ENCODE peak calls at places on chromosome 15, in eight cellular contexts. One of them, this sample, is unnamed.

GRCh38 chr15:63288778-63289378 is 11.5 kb downstream of the APH1B start:
- DNase-seq in neural progenitor cell: peak
- DNase-seq in SJCRH30: no peak
- DNase-seq in left colon: no peak
- DNase-seq in HuH-7: peak
- DNase-seq in PC-9: no peak
- DNase-seq in HTR-8/SVneo: peak
- DNase-seq in activated T-cell treated with anti-CD3 and anti-CD28 coated beads, Interleukin-2, amount 50 U/mL, for 1 hour: no peak
- DNase-seq in this sample: peak

GRCh38 chr15:41115088-41115651 is 910 bp downstream of the INO80 start:
- DNase-seq in activated T-cell treated with anti-CD3 and anti-CD28 coated beads, Interleukin-2, amount 50 U/mL, for 1 hour: no peak
- DNase-seq in neural progenitor cell: peak
- DNase-seq in SJCRH30: peak
- DNase-seq in HTR-8/SVneo: peak
- DNase-seq in PC-9: no peak
- DNase-seq in left colon: no peak
- DNase-seq in HuH-7: no peak
- DNase-seq in this sample: peak

GRCh38 chr15:68192117-68192516 is 13.0 kb downstream of the CALML4 start:
- DNase-seq in neural progenitor cell: no peak
- DNase-seq in SJCRH30: no peak
- DNase-seq in left colon: no peak
- DNase-seq in HuH-7: no peak
- DNase-seq in PC-9: no peak
- DNase-seq in HTR-8/SVneo: no peak
- DNase-seq in activated T-cell treated with anti-CD3 and anti-CD28 coated beads, Interleukin-2, amount 50 U/mL, for 1 hour: no peak
- DNase-seq in this sample: no peak

GRCh38 chr15:99731336-99732267 is 1.6 kb downstream of the LYSMD4 start:
- DNase-seq in HuH-7: no peak
- DNase-seq in SJCRH30: no peak
- DNase-seq in activated T-cell treated with anti-CD3 and anti-CD28 coated beads, Interleukin-2, amount 50 U/mL, for 1 hour: no peak
- DNase-seq in left colon: no peak
- DNase-seq in neural progenitor cell: peak
- DNase-seq in HTR-8/SVneo: no peak
- DNase-seq in PC-9: no peak
- DNase-seq in this sample: no peak

GRCh38 chr15:34717729-34718128 is 37.1 kb downstream of the GJD2 start:
- DNase-seq in activated T-cell treated with anti-CD3 and anti-CD28 coated beads, Interleukin-2, amount 50 U/mL, for 1 hour: no peak
- DNase-seq in SJCRH30: no peak
- DNase-seq in PC-9: no peak
- DNase-seq in neural progenitor cell: no peak
- DNase-seq in HuH-7: no peak
- DNase-seq in HTR-8/SVneo: no peak
- DNase-seq in left colon: no peak
- DNase-seq in this sample: no peak

GRCh38 chr15:67850995-67851535 is 11.2 kb upstream of the RNU6-1 start:
- DNase-seq in activated T-cell treated with anti-CD3 and anti-CD28 coated beads, Interleukin-2, amount 50 U/mL, for 1 hour: no peak
- DNase-seq in HuH-7: no peak
- DNase-seq in neural progenitor cell: no peak
- DNase-seq in HTR-8/SVneo: no peak
- DNase-seq in left colon: no peak
- DNase-seq in PC-9: peak
- DNase-seq in SJCRH30: no peak
- DNase-seq in this sample: peak

GRCh38 chr15:61275901-61276300 is 46.8 kb upstream of the RORA start:
- DNase-seq in HuH-7: no peak
- DNase-seq in HTR-8/SVneo: no peak
- DNase-seq in activated T-cell treated with anti-CD3 and anti-CD28 coated beads, Interleukin-2, amount 50 U/mL, for 1 hour: no peak
- DNase-seq in left colon: no peak
- DNase-seq in PC-9: no peak
- DNase-seq in neural progenitor cell: no peak
- DNase-seq in SJCRH30: peak
- DNase-seq in this sample: no peak

GRCh38 chr15:65451989-65452388 is 29.2 kb upstream of the IGDCC4 start:
- DNase-seq in activated T-cell treated with anti-CD3 and anti-CD28 coated beads, Interleukin-2, amount 50 U/mL, for 1 hour: no peak
- DNase-seq in PC-9: no peak
- DNase-seq in SJCRH30: no peak
- DNase-seq in left colon: no peak
- DNase-seq in HTR-8/SVneo: no peak
- DNase-seq in HuH-7: no peak
- DNase-seq in neural progenitor cell: no peak
- DNase-seq in this sample: no peak

GRCh38 chr15:71790081-71790480 is 20.3 kb upstream of the NR2E3 start:
- DNase-seq in activated T-cell treated with anti-CD3 and anti-CD28 coated beads, Interleukin-2, amount 50 U/mL, for 1 hour: no peak
- DNase-seq in left colon: no peak
- DNase-seq in neural progenitor cell: no peak
- DNase-seq in HTR-8/SVneo: peak
- DNase-seq in PC-9: peak
- DNase-seq in HuH-7: no peak
- DNase-seq in SJCRH30: no peak
- DNase-seq in this sample: no peak

GRCh38 chr15:60518511-60518910 is 39.6 kb upstream of the ICE2 start:
- DNase-seq in PC-9: no peak
- DNase-seq in HuH-7: no peak
- DNase-seq in SJCRH30: no peak
- DNase-seq in left colon: no peak
- DNase-seq in HTR-8/SVneo: no peak
- DNase-seq in activated T-cell treated with anti-CD3 and anti-CD28 coated beads, Interleukin-2, amount 50 U/mL, for 1 hour: no peak
- DNase-seq in neural progenitor cell: no peak
- DNase-seq in this sample: no peak

GRCh38 chr15:83064859-83065258 is 2.2 kb downstream of the BTBD1 start:
- DNase-seq in HTR-8/SVneo: no peak
- DNase-seq in HuH-7: no peak
- DNase-seq in left colon: no peak
- DNase-seq in neural progenitor cell: no peak
- DNase-seq in PC-9: no peak
- DNase-seq in activated T-cell treated with anti-CD3 and anti-CD28 coated beads, Interleukin-2, amount 50 U/mL, for 1 hour: no peak
- DNase-seq in SJCRH30: no peak
- DNase-seq in this sample: peak

GRCh38 chr15:41417812-41418211 is 917 bp downstream of the RTF1 start:
- DNase-seq in neural progenitor cell: peak
- DNase-seq in SJCRH30: no peak
- DNase-seq in HTR-8/SVneo: no peak
- DNase-seq in HuH-7: no peak
- DNase-seq in left colon: no peak
- DNase-seq in PC-9: no peak
- DNase-seq in activated T-cell treated with anti-CD3 and anti-CD28 coated beads, Interleukin-2, amount 50 U/mL, for 1 hour: no peak
- DNase-seq in this sample: peak

GRCh38 chr15:93929375-93930094 is 301.8 kb upstream of the MCTP2 start:
- DNase-seq in SJCRH30: peak
- DNase-seq in activated T-cell treated with anti-CD3 and anti-CD28 coated beads, Interleukin-2, amount 50 U/mL, for 1 hour: no peak
- DNase-seq in HTR-8/SVneo: no peak
- DNase-seq in neural progenitor cell: peak
- DNase-seq in HuH-7: no peak
- DNase-seq in PC-9: no peak
- DNase-seq in left colon: peak
- DNase-seq in this sample: peak

GRCh38 chr15:32844118-32844711 is 126.4 kb downstream of the GREM1 start:
- DNase-seq in left colon: no peak
- DNase-seq in HuH-7: peak
- DNase-seq in activated T-cell treated with anti-CD3 and anti-CD28 coated beads, Interleukin-2, amount 50 U/mL, for 1 hour: no peak
- DNase-seq in HTR-8/SVneo: no peak
- DNase-seq in SJCRH30: no peak
- DNase-seq in PC-9: no peak
- DNase-seq in neural progenitor cell: peak
- DNase-seq in this sample: peak

GRCh38 chr15:56244811-56245576 is 1.3 kb upstream of the RFX7 start:
- DNase-seq in neural progenitor cell: peak
- DNase-seq in HTR-8/SVneo: no peak
- DNase-seq in PC-9: no peak
- DNase-seq in left colon: peak
- DNase-seq in SJCRH30: peak
- DNase-seq in HuH-7: peak
- DNase-seq in activated T-cell treated with anti-CD3 and anti-CD28 coated beads, Interleukin-2, amount 50 U/mL, for 1 hour: peak
- DNase-seq in this sample: no peak

GRCh38 chr15:82805994-82806406 is at the start of gene FSD2:
- DNase-seq in neural progenitor cell: no peak
- DNase-seq in SJCRH30: peak
- DNase-seq in activated T-cell treated with anti-CD3 and anti-CD28 coated beads, Interleukin-2, amount 50 U/mL, for 1 hour: no peak
- DNase-seq in HTR-8/SVneo: no peak
- DNase-seq in left colon: no peak
- DNase-seq in PC-9: no peak
- DNase-seq in HuH-7: no peak
- DNase-seq in this sample: no peak

GRCh38 chr15:67059127-67059553 is 6.3 kb upstream of the SMAD3 start:
- DNase-seq in left colon: peak
- DNase-seq in PC-9: no peak
- DNase-seq in SJCRH30: no peak
- DNase-seq in neural progenitor cell: no peak
- DNase-seq in HTR-8/SVneo: no peak
- DNase-seq in HuH-7: no peak
- DNase-seq in activated T-cell treated with anti-CD3 and anti-CD28 coated beads, Interleukin-2, amount 50 U/mL, for 1 hour: no peak
- DNase-seq in this sample: no peak

GRCh38 chr15:88615303-88616107 is 5.6 kb upstream of the AEN start:
- DNase-seq in HTR-8/SVneo: no peak
- DNase-seq in SJCRH30: no peak
- DNase-seq in left colon: peak
- DNase-seq in activated T-cell treated with anti-CD3 and anti-CD28 coated beads, Interleukin-2, amount 50 U/mL, for 1 hour: no peak
- DNase-seq in neural progenitor cell: peak
- DNase-seq in PC-9: no peak
- DNase-seq in HuH-7: no peak
- DNase-seq in this sample: no peak

GRCh38 chr15:71743861-71744382 is 66.4 kb upstream of the NR2E3 start:
- DNase-seq in HuH-7: peak
- DNase-seq in PC-9: no peak
- DNase-seq in HTR-8/SVneo: no peak
- DNase-seq in SJCRH30: peak
- DNase-seq in neural progenitor cell: peak
- DNase-seq in left colon: peak
- DNase-seq in activated T-cell treated with anti-CD3 and anti-CD28 coated beads, Interleukin-2, amount 50 U/mL, for 1 hour: peak
- DNase-seq in this sample: peak

GRCh38 chr15:74036271-74037170 is 42.0 kb downstream of the PML start:
- DNase-seq in activated T-cell treated with anti-CD3 and anti-CD28 coated beads, Interleukin-2, amount 50 U/mL, for 1 hour: no peak
- DNase-seq in HuH-7: peak
- DNase-seq in SJCRH30: peak
- DNase-seq in left colon: peak
- DNase-seq in neural progenitor cell: peak
- DNase-seq in PC-9: no peak
- DNase-seq in HTR-8/SVneo: peak
- DNase-seq in this sample: peak

This sample was measured in fibroblast of villous mesenchyme.